ENCODE peak calls at places on chromosomes 11 and 22, in nine cellular contexts. S is lower lobe of right lung, M is cardiac muscle cell, P is A549, N is upper lobe of right lung, T is mammary epithelial cell, O is neural progenitor cell, I is osteoblast, Z is stomach. R is an unnamed sample.

GRCh38 chr11:9745411-9746211 is 81.7 kb downstream of the SWAP70 start:
- DNase-seq in N (no peak), M (no peak), O (no peak), Z (no peak), T (no peak), P (no peak), S (no peak), I (peak; percentile 8), R (no peak)

GRCh38 chr11:70205766-70206165 is 2.7 kb downstream of the FADD start:
- DNase-seq in S (no peak), M (no peak), Z (no peak), I (no peak), T (no peak), P (no peak), N (peak; percentile 44), O (no peak), R (no peak)

GRCh38 chr11:47616726-47617416 is 22.7 kb upstream of the C1QTNF4 start:
- DNase-seq in M (peak; percentile 89), T (peak; percentile 28), O (peak; percentile 60), S (no peak), N (no peak), Z (no peak), P (peak; percentile 37), I (no peak), R (no peak)

GRCh38 chr22:17116931-17117330 is 4.2 kb downstream of the TMEM121B start:
- DNase-seq in O (peak; percentile 66), I (peak; percentile 69), Z (no peak), N (no peak), S (no peak), M (no peak), T (no peak), P (no peak), R (no peak)

GRCh38 chr22:29032014-29032475 is 29.6 kb downstream of the C22orf31 start:
- DNase-seq in O (no peak), I (no peak), Z (no peak), N (no peak), S (no peak), M (peak; percentile 11), T (no peak), P (no peak), R (no peak)

GRCh38 chr11:61769169-61769920 is 16.9 kb downstream of the MYRF start:
- DNase-seq in S (peak; percentile 67), M (peak; percentile 76), P (peak; percentile 58), I (peak; percentile 96), O (peak; percentile 63), T (no peak), N (peak; percentile 74), Z (peak; percentile 92), R (no peak)

GRCh38 chr11:11980841-11981308 is 27.6 kb downstream of the DKK3 start:
- DNase-seq in I (peak; percentile 85), M (no peak), Z (peak; percentile 5), P (no peak), T (no peak), O (no peak), N (peak; percentile 26), S (no peak), R (no peak)

GRCh38 chr22:49991907-49992533 is 20.5 kb downstream of the IL17REL start:
- DNase-seq in S (no peak), N (peak; percentile 29), O (no peak), I (no peak), P (no peak), T (no peak), M (no peak), Z (peak; percentile 10), R (no peak)

GRCh38 chr11:57335023-57335342 is 709 bp downstream of the SSRP1 start:
- DNase-seq in N (no peak), I (no peak), M (no peak), O (no peak), P (no peak), T (no peak), Z (no peak), S (no peak), R (no peak)

GRCh38 chr22:46112405-46112804 is 37.9 kb upstream of the PPARA start:
- DNase-seq in P (no peak), O (no peak), T (no peak), I (no peak), S (no peak), Z (no peak), N (no peak), M (no peak), R (no peak)

GRCh38 chr22:40008726-40009125 is 14.0 kb downstream of the FAM83F start:
- DNase-seq in T (peak; percentile 73), O (no peak), Z (no peak), P (no peak), M (no peak), N (no peak), S (no peak), I (peak; percentile 75), R (no peak)

GRCh38 chr11:125594958-125595357 is 2.3 kb downstream of the STT3A start:
- DNase-seq in P (no peak), O (no peak), Z (no peak), M (no peak), I (no peak), N (no peak), S (no peak), T (no peak), R (no peak)

GRCh38 chr22:34946339-34946985 is 119.5 kb upstream of the ISX start:
- DNase-seq in S (no peak), P (no peak), N (no peak), O (no peak), Z (no peak), I (no peak), M (no peak), T (peak; percentile 53), R (no peak)

GRCh38 chr11:108609681-108610080 is 16.1 kb upstream of the EXPH5 start:
- DNase-seq in T (peak; percentile 69), P (no peak), S (no peak), M (peak; percentile 79), Z (no peak), O (no peak), N (no peak), I (no peak), R (no peak)

GRCh38 chr11:27216268-27217149 is 146.5 kb downstream of the CCDC34 start:
- DNase-seq in N (peak; percentile 66), S (peak; percentile 49), I (peak; percentile 50), M (peak; percentile 85), P (no peak), O (no peak), Z (no peak), T (no peak), R (no peak)

GRCh38 chr11:27215471-27216267 is 147.3 kb downstream of the CCDC34 start:
- DNase-seq in M (no peak), O (no peak), T (no peak), N (peak; percentile 76), I (no peak), P (no peak), S (peak; percentile 76), Z (peak; percentile 33), R (no peak)

GRCh38 chr11:27217948-27218410 is 145.0 kb downstream of the CCDC34 start:
- DNase-seq in S (no peak), O (no peak), N (no peak), T (peak; percentile 36), M (peak; percentile 72), Z (no peak), I (no peak), P (no peak), R (no peak)

GRCh38 chr11:27217496-27217895 is 145.5 kb downstream of the CCDC34 start:
- DNase-seq in Z (no peak), P (no peak), T (no peak), O (no peak), N (no peak), I (no peak), M (no peak), S (no peak), R (no peak)

GRCh38 chr11:27218498-27219038 is 144.4 kb downstream of the CCDC34 start:
- DNase-seq in O (no peak), T (no peak), I (peak; percentile 92), S (no peak), N (no peak), P (no peak), Z (no peak), M (peak; percentile 53), R (no peak)
- H3K9me3 ChIP-seq in O (no peaks in the 10 kb centered on the region), T (no peaks in the 10 kb centered on the region), I (no peaks in the 10 kb centered on the region), S (no peaks in the 10 kb centered on the region), N (no peaks in the 10 kb centered on the region), P (no peaks in the 10 kb centered on the region), Z (no peaks in the 10 kb centered on the region), M (no peaks in the 10 kb centered on the region), R (no peaks in the 10 kb centered on the region)

DNA sequence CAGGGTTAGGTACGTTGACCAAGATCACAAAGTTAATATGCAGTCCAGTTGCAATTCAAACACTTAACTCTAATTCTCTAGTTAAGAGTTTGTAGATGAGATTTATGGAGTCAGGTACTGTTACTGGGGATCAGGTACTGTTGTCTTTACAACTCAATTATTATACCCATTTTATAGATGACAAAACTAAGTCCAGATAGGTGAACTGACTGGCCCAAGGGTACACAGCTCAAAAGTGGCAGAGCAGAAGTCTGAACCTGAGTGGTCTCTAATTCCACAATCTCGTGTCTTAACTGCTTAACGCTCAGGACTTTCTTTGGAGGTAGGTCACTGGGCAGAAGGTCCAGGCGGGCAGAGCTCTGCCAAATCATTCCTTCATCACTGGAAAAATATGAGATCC is 77.5 kb downstream of the DSCAML1 start:
- DNase-seq in M (no peak), S (no peak), N (no peak), T (no peak), P (no peak), Z (no peak), O (no peak), I (no peak), R (no peak)
- TF ChIP-seq CTCF in M (no peak), S (no peak), N (no peak), T (no peak), P (no peak), Z (no peak), O (no peak), I (no peak), R (no peak)

GRCh38 chr22:47437636-47438035 is 675.2 kb downstream of the TBC1D22A start:
- DNase-seq in T (no peak), P (no peak), M (no peak), S (no peak), O (no peak), N (no peak), I (no peak), Z (no peak), R (no peak)

GRCh38 chr22:47442821-47443220 is 680.4 kb downstream of the TBC1D22A start:
- DNase-seq in Z (no peak), N (no peak), M (no peak), P (no peak), I (no peak), T (no peak), O (no peak), S (no peak), R (no peak)

GRCh38 chr22:47437110-47437509 is 674.7 kb downstream of the TBC1D22A start:
- DNase-seq in O (no peak), P (no peak), I (no peak), T (no peak), S (no peak), N (no peak), Z (no peak), M (no peak), R (no peak)

GRCh38 chr22:47435826-47436225 is 673.4 kb downstream of the TBC1D22A start:
- DNase-seq in P (no peak), N (no peak), O (no peak), I (no peak), Z (no peak), M (no peak), T (no peak), S (no peak), R (no peak)

GRCh38 chr22:47439643-47440265 is 677.3 kb downstream of the TBC1D22A start:
- DNase-seq in N (no peak), Z (no peak), S (no peak), I (no peak), P (no peak), T (no peak), M (no peak), O (no peak), R (no peak)
- H3K9me3 ChIP-seq in N (no peaks in the 10 kb centered on the region), Z (no peaks in the 10 kb centered on the region), S (peaks cover 7% of the 10 kb centered on the region), I (peaks cover 2% of the 10 kb centered on the region), P (peaks cover 9% of the 10 kb centered on the region), T (peaks cover 30% of the 10 kb centered on the region), M (no peaks in the 10 kb centered on the region), O (peaks cover 23% of the 10 kb centered on the region), R (no peaks in the 10 kb centered on the region)

GRCh38 chr22:33302049-33302545 is 243.9 kb upstream of the SYN3 start:
- DNase-seq in T (peak; percentile 48), I (peak; percentile 87), O (peak; percentile 89), P (peak; percentile 32), S (peak; percentile 79), M (peak; percentile 72), Z (peak; percentile 88), N (peak; percentile 84), R (peak; percentile 74)
- TF ChIP-seq CTCF in T (peak; percentile 99), I (peak; percentile 93), O (peak; percentile 95), P (peak; percentile 79), S (peak; percentile 90), M (peak; percentile 99), Z (peak; percentile 84), N (peak; percentile 95), R (peak; percentile 81)

R was measured in prostate gland.